ENCODE peak calls at places on chromosomes 2 and 18, in four cellular contexts. T, O, Z and V are unnamed samples.

GRCh38 chr2:113229795-113230194 is 48.9 kb downstream of the PAX8 start:
- DNase-seq in T (no peak), O (no peak), Z (no peak), V (no peak)

GRCh38 chr2:216056739-216057138 is 24.9 kb downstream of the PECR start:
- DNase-seq in T (no peak), O (no peak), Z (no peak), V (no peak)

GRCh38 chr2:65175894-65176527 is 46.1 kb upstream of the RAB1A start:
- DNase-seq in T (no peak), O (no peak), Z (peak), V (no peak)

GRCh38 chr2:20422679-20423271 is 24.1 kb upstream of the RHOB start:
- DNase-seq in T (peak), O (no peak), Z (peak), V (no peak)

GRCh38 chr2:237665713-237666143 is 38.3 kb downstream of the LRRFIP1 start:
- DNase-seq in T (no peak), O (no peak), Z (no peak), V (no peak)

GRCh38 chr18:22417496-22418188 is at the start of gene CTAGE1:
- DNase-seq in T (no peak), O (no peak), Z (peak), V (no peak)

GRCh38 chr2:225737556-225737955 is 338.0 kb downstream of the NYAP2 start:
- DNase-seq in T (peak), O (no peak), Z (peak), V (no peak)

GRCh38 chr2:227406177-227407031 is 18.7 kb upstream of the SCYGR1 start:
- DNase-seq in T (peak), O (no peak), Z (peak), V (no peak)

GRCh38 chr2:232368311-232368731 is 10.2 kb upstream of the ALPP start:
- DNase-seq in T (no peak), O (no peak), Z (no peak), V (no peak)

GRCh38 chr2:26894136-26894535 is 46.2 kb downstream of the DPYSL5 start:
- DNase-seq in T (no peak), O (no peak), Z (no peak), V (no peak)